ENCODE peak calls at places on chromosomes 6 and 20, in four cellular contexts. B is B cell, W is psoas muscle, Q is fibroblast of the aortic adventitia. A is an unnamed sample.

GRCh38 chr20:14865169-14865568 is 527.8 kb upstream of the FLRT3 start:
- DNase-seq in Q (no peak), B (no peak), W (no peak), A (no peak)

GRCh38 chr6:110075406-110075805 is 97.3 kb downstream of the GPR6 start:
- DNase-seq in Q (peak), W (no peak), B (no peak), A (no peak)

GRCh38 chr20:10540636-10541493 is 105.8 kb downstream of the SLX4IP start:
- DNase-seq in W (no peak), Q (peak), B (no peak), A (peak)

GRCh38 chr6:165883851-165884640 is 221.0 kb upstream of the PDE10A start:
- DNase-seq in Q (no peak), B (no peak), W (no peak), A (no peak)

GRCh38 chr20:47950103-47950502 is 164.8 kb upstream of the SULF2 start:
- DNase-seq in B (no peak), Q (no peak), W (no peak), A (no peak)

GRCh38 chr6:32945106-32945761 is 4.4 kb upstream of the HLA-DMB start:
- DNase-seq in Q (no peak), B (peak), W (no peak), A (no peak)

GRCh38 chr20:45445805-45446562 is 23.6 kb upstream of the WFDC2 start:
- DNase-seq in W (no peak), B (no peak), Q (peak), A (peak)

GRCh38 chr20:52240802-52241201 is 49.2 kb upstream of the ZFP64 start:
- DNase-seq in W (no peak), B (no peak), Q (no peak), A (no peak)

GRCh38 chr6:116444092-116444491 is 17.1 kb upstream of the CALHM6 start:
- DNase-seq in W (no peak), Q (peak), B (peak), A (peak)

GRCh38 chr6:82246802-82247633 is 526 bp downstream of the IBTK start:
- DNase-seq in W (peak), Q (peak), B (no peak), A (peak)

DNA sequence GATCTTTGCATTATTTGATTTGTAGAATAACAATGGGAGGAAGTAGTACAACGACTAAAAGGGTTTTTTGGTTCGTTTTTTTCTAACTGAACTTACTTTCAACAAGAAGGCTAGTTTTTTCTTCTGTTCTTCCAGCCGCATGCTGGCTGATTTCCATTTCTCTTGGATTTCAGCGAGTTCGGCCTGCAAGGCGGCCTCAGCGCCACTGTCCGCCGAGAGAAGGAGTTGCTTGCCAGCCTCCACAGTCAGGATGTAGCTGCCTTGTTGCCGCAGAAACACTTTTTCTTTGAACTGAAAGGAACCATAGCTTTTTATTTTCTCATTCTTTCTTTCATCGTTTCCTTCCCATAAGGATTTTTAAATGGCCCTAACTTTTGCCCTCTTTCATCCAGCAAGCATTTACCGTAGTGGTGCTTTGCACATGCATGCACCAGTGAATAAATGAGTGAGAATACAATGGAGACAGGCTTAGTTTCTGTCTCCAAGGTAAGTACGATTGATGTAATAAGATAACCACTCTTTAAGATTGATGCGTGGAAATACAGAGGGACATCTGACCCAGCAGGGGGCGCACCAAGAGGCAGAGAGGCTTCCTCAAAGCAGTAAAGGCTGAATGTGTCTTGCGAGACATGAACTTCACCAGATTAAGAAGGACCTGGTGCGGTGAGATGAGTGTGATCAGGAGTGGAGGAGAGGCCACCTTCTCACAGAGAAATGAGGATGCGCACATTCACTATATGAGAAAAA is 398.8 kb downstream of the ESR1 start:
- DNase-seq in Q (peak), B (no peak), W (peak), A (peak)
- TF ChIP-seq CTCF in Q (peak), B (peak), W (peak), A (peak)

DNA sequence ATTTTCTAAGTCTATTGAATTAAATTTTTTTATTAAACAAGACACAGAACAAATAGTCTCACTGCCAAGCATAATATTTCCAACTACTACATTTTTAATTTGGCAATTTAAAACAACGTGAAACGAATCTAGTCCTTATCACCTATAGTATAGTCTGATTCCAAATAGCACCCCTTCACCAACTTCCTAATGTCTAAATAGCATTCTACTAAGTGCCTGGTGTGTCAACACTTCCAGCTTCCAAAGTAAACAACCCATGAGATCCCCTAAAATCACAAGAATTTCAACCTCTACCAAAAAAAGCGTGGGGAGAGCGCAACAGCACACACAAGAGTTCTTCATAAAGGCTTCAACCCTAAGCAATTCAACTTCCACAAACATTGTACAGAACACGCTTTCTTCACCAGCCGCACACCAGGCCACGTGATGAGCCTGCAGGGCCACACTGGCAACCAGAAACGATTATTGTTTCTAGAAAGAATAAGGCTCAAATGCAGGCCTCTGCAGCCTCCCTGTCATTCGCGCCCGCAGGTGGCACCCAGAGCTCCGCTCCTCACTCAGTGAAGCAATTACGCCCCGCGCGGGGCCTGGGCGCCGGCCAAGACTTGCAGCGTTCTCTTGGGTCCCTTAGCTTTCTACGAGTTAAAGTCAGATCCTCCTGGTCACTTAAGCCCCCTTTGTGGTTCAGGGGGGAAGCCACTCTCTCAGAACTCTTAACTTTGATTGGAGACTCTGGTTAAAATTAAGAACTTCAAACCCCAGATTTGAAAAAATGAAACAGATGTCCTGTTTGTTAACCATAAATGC is 18.4 kb downstream of the SIM1 start:
- DNase-seq in Q (no peak), W (no peak), B (no peak), A (peak)
- TF ChIP-seq CTCF in Q (peak), W (no peak), B (no peak), A (no peak)

DNA sequence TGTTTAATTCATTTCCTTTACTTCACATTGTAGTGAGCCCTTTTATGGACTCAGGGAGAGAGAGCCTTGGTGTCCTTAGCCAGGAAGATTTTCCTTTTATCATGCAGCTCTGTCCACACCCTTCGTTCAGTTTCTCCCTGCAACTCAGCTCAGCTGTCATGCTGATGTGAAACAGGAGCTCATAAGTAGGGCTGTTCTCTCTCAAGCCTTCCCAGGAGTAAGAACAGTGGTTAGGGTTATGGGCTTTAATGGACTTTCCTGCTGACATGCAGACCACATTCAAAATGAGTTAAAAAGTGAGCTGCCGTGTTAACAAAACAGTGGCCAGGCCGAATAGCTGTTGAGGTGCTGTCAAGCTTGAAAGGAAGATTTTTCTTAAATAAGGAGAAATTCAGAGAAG is 104.1 kb downstream of the BCKDHB start:
- DNase-seq in W (no peak), Q (peak), B (no peak), A (no peak)
- TF ChIP-seq CTCF in W (no peak), Q (no peak), B (no peak), A (no peak)

DNA sequence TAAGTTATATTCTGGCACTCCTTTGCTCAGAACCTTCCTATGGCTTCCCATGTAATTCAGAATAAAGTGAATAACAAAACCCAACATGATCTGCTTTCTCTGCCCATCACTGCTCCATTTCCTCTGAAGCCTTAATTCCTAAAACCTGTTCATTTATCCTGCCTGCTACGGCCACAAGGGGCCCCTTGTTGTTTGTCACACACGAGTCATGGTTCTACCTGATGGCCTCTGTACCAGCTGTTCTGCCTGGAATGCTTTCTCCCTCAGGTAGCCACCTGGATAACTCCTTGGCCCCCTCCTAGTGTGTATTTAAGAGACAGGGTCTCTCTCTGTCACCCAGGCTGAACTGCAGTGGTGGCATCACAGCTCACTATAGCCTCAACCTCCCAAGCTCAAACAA is 26.8 kb downstream of the ERGIC3 start:
- DNase-seq in B (no peak), Q (no peak), W (no peak), A (no peak)
- TF ChIP-seq CTCF in B (no peak), Q (no peak), W (no peak), A (peak)

GRCh38 chr6:90508753-90509152 is 78.1 kb downstream of the MAP3K7 start:
- DNase-seq in W (no peak), B (no peak), Q (no peak), A (no peak)
- TF ChIP-seq CTCF in W (no peak), B (no peak), Q (no peak), A (no peak)

GRCh38 chr6:26224940-26225847 is 138.0 kb downstream of the HFE start:
- DNase-seq in W (no peak), Q (peak), B (no peak), A (peak)
- TF ChIP-seq CTCF in W (no peak), Q (no peak), B (no peak), A (no peak)

GRCh38 chr6:162580619-162581018 is 146.9 kb downstream of the PRKN start:
- DNase-seq in B (no peak), W (no peak), Q (no peak), A (no peak)
- TF ChIP-seq CTCF in B (no peak), W (no peak), Q (no peak), A (no peak)

GRCh38 chr6:49151461-49151860 is 311.6 kb downstream of the MMUT start:
- DNase-seq in B (no peak), Q (peak), W (no peak), A (no peak)
- TF ChIP-seq CTCF in B (no peak), Q (no peak), W (no peak), A (no peak)

DNA sequence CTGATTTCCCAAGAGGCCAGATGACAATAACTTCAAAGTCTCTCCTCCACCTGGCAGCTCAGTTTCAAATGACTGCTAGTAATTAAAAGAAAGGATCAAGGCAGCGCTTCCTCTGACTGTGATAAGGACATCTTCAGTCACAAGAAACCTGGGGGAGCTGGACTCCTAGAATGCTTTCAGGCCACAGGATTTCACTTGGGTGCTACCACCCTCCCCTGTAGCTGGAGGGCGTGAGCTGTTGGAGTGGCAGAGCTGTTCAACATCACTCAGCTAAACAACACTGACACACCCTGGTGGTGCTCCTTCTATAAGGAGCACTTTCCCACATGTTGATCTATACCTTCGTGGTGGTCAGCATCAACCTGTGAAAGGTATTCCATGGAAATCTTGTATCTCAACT is 2.2 kb upstream of the CNR1 start:
- DNase-seq in B (peak), Q (no peak), W (no peak), A (no peak)
- TF ChIP-seq CTCF in B (no peak), Q (no peak), W (no peak), A (no peak)

A was measured in HFFc6.